ENCODE peak calls at places on chromosome 3, in seven cellular contexts. One of them, this sample, is unnamed.
A peak's percentile ranks its signal among the peaks of the same experiment; 100 is the strongest.

GRCh38 chr3:63967675-63968611 is 55.4 kb downstream of the PSMD6 start:
- DNase-seq in fibroblast of the aortic adventitia: peak; percentile 69
- DNase-seq in H9: no peak
- DNase-seq in kidney: no peak
- DNase-seq in A673: no peak
- DNase-seq in A549: no peak
- DNase-seq in natural killer cell: peak; percentile 39
- DNase-seq in this sample: no peak

GRCh38 chr3:125003369-125003853 is 52.4 kb downstream of the HEG1 start:
- DNase-seq in H9: no peak
- DNase-seq in A549: peak; percentile 10
- DNase-seq in kidney: no peak
- DNase-seq in fibroblast of the aortic adventitia: peak; percentile 78
- DNase-seq in A673: no peak
- DNase-seq in natural killer cell: no peak
- DNase-seq in this sample: no peak

GRCh38 chr3:179151474-179151873 is 3.3 kb downstream of the PIK3CA start:
- DNase-seq in A673: no peak
- DNase-seq in H9: no peak
- DNase-seq in kidney: no peak
- DNase-seq in fibroblast of the aortic adventitia: no peak
- DNase-seq in A549: no peak
- DNase-seq in natural killer cell: no peak
- DNase-seq in this sample: no peak

GRCh38 chr3:134711284-134711683 is 60.5 kb upstream of the KY start:
- DNase-seq in kidney: no peak
- DNase-seq in natural killer cell: no peak
- DNase-seq in H9: no peak
- DNase-seq in A673: peak; percentile 5
- DNase-seq in fibroblast of the aortic adventitia: no peak
- DNase-seq in A549: no peak
- DNase-seq in this sample: no peak

GRCh38 chr3:71305246-71306206 is 278.0 kb downstream of the FOXP1 start:
- DNase-seq in kidney: no peak
- DNase-seq in H9: peak; percentile 88
- DNase-seq in A549: no peak
- DNase-seq in A673: peak; percentile 37
- DNase-seq in natural killer cell: no peak
- DNase-seq in fibroblast of the aortic adventitia: peak; percentile 66
- DNase-seq in this sample: no peak

GRCh38 chr3:124084398-124084881 is 92.5 kb upstream of the ROPN1 start:
- DNase-seq in natural killer cell: no peak
- DNase-seq in A673: no peak
- DNase-seq in H9: no peak
- DNase-seq in fibroblast of the aortic adventitia: no peak
- DNase-seq in A549: no peak
- DNase-seq in kidney: no peak
- DNase-seq in this sample: no peak

GRCh38 chr3:187694801-187695200 is 7.6 kb downstream of the RTP2 start:
- DNase-seq in kidney: no peak
- DNase-seq in A549: no peak
- DNase-seq in A673: no peak
- DNase-seq in fibroblast of the aortic adventitia: peak; percentile 74
- DNase-seq in H9: no peak
- DNase-seq in natural killer cell: no peak
- DNase-seq in this sample: no peak

GRCh38 chr3:108103971-108104797 is 13.4 kb upstream of the CD47 start:
- DNase-seq in H9: no peak
- DNase-seq in A673: no peak
- DNase-seq in kidney: no peak
- DNase-seq in fibroblast of the aortic adventitia: peak; percentile 64
- DNase-seq in natural killer cell: no peak
- DNase-seq in A549: no peak
- DNase-seq in this sample: no peak

GRCh38 chr3:105997800-105998526 is 129.2 kb upstream of the CBLB start:
- DNase-seq in kidney: no peak
- DNase-seq in natural killer cell: no peak
- DNase-seq in A673: peak; percentile 31
- DNase-seq in A549: peak; percentile 83
- DNase-seq in fibroblast of the aortic adventitia: peak; percentile 96
- DNase-seq in H9: no peak
- DNase-seq in this sample: no peak

GRCh38 chr3:195556390-195556789 is 13.3 kb upstream of the PPP1R2 start:
- DNase-seq in kidney: no peak
- DNase-seq in fibroblast of the aortic adventitia: no peak
- DNase-seq in H9: peak; percentile 60
- DNase-seq in natural killer cell: no peak
- DNase-seq in A673: peak; percentile 53
- DNase-seq in A549: peak; percentile 54
- DNase-seq in this sample: no peak
- TF ChIP-seq CTCF in kidney: no peak
- TF ChIP-seq CTCF in fibroblast of the aortic adventitia: peak; percentile 24
- TF ChIP-seq CTCF in H9: peak; percentile 72
- TF ChIP-seq CTCF in natural killer cell: no peak
- TF ChIP-seq CTCF in A673: peak; percentile 69
- TF ChIP-seq CTCF in A549: peak; percentile 31
- TF ChIP-seq CTCF in this sample: peak; percentile 34

DNA sequence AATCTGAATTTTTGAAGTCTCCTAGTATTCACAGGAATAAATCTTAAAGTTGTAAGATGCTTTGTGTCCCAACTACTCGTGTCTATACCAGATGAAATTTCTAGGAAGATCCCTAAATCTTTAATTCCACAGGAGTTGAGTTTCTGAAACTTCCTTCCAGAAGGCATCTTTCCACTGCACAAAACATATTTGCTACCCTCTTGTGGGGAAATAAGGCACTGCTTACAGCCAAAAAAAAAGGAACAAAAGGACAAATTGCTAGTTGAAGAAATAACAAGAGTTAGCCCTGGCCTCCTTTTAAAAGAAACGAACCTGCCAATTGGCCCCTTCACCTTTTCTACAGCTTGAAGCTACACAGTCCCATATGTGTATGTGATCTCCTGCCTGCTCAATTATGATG is 54.0 kb downstream of the TAFA4 start:
- DNase-seq in H9: no peak
- DNase-seq in fibroblast of the aortic adventitia: peak; percentile 28
- DNase-seq in kidney: no peak
- DNase-seq in natural killer cell: no peak
- DNase-seq in A673: peak; percentile 3
- DNase-seq in A549: peak; percentile 4
- DNase-seq in this sample: no peak
- TF ChIP-seq CTCF in H9: peak; percentile 75
- TF ChIP-seq CTCF in fibroblast of the aortic adventitia: peak; percentile 78
- TF ChIP-seq CTCF in kidney: peak; percentile 42
- TF ChIP-seq CTCF in natural killer cell: no peak
- TF ChIP-seq CTCF in A673: peak; percentile 46
- TF ChIP-seq CTCF in A549: peak; percentile 30
- TF ChIP-seq CTCF in this sample: peak; percentile 84

GRCh38 chr3:168053115-168053514 is 42.6 kb downstream of the GOLIM4 start:
- DNase-seq in H9: no peak
- DNase-seq in A549: no peak
- DNase-seq in kidney: no peak
- DNase-seq in natural killer cell: no peak
- DNase-seq in fibroblast of the aortic adventitia: no peak
- DNase-seq in A673: no peak
- DNase-seq in this sample: no peak
- TF ChIP-seq CTCF in H9: peak; percentile 18
- TF ChIP-seq CTCF in A549: no peak
- TF ChIP-seq CTCF in kidney: peak; percentile 21
- TF ChIP-seq CTCF in natural killer cell: no peak
- TF ChIP-seq CTCF in fibroblast of the aortic adventitia: peak; percentile 48
- TF ChIP-seq CTCF in A673: peak; percentile 20
- TF ChIP-seq CTCF in this sample: no peak

GRCh38 chr3:30319713-30320112 is 286.7 kb upstream of the TGFBR2 start:
- DNase-seq in kidney: no peak
- DNase-seq in natural killer cell: no peak
- DNase-seq in A549: peak; percentile 71
- DNase-seq in fibroblast of the aortic adventitia: peak; percentile 46
- DNase-seq in H9: peak; percentile 56
- DNase-seq in A673: peak; percentile 60
- DNase-seq in this sample: no peak
- TF ChIP-seq CTCF in kidney: peak; percentile 54
- TF ChIP-seq CTCF in natural killer cell: peak; percentile 61
- TF ChIP-seq CTCF in A549: peak; percentile 11
- TF ChIP-seq CTCF in fibroblast of the aortic adventitia: peak; percentile 35
- TF ChIP-seq CTCF in H9: peak; percentile 59
- TF ChIP-seq CTCF in A673: peak; percentile 52
- TF ChIP-seq CTCF in this sample: peak; percentile 56

GRCh38 chr3:190266915-190267290 is 55.3 kb downstream of the CLDN1 start:
- DNase-seq in natural killer cell: no peak
- DNase-seq in A549: no peak
- DNase-seq in fibroblast of the aortic adventitia: peak; percentile 17
- DNase-seq in A673: no peak
- DNase-seq in kidney: no peak
- DNase-seq in H9: no peak
- DNase-seq in this sample: no peak

GRCh38 chr3:190265795-190266194 is 56.5 kb downstream of the CLDN1 start:
- DNase-seq in A673: no peak
- DNase-seq in H9: no peak
- DNase-seq in A549: no peak
- DNase-seq in natural killer cell: no peak
- DNase-seq in fibroblast of the aortic adventitia: peak; percentile 29
- DNase-seq in kidney: no peak
- DNase-seq in this sample: no peak

GRCh38 chr3:190265126-190265525 is 57.1 kb downstream of the CLDN1 start:
- DNase-seq in A673: no peak
- DNase-seq in A549: no peak
- DNase-seq in natural killer cell: no peak
- DNase-seq in kidney: no peak
- DNase-seq in H9: no peak
- DNase-seq in fibroblast of the aortic adventitia: peak; percentile 11
- DNase-seq in this sample: no peak

GRCh38 chr3:190269096-190269495 is 53.1 kb downstream of the CLDN1 start:
- DNase-seq in A549: no peak
- DNase-seq in H9: no peak
- DNase-seq in kidney: no peak
- DNase-seq in natural killer cell: no peak
- DNase-seq in fibroblast of the aortic adventitia: peak; percentile 61
- DNase-seq in A673: peak; percentile 32
- DNase-seq in this sample: no peak

GRCh38 chr3:190266265-190266914 is 55.9 kb downstream of the CLDN1 start:
- DNase-seq in kidney: no peak
- DNase-seq in A549: no peak
- DNase-seq in H9: no peak
- DNase-seq in fibroblast of the aortic adventitia: no peak
- DNase-seq in natural killer cell: no peak
- DNase-seq in A673: no peak
- DNase-seq in this sample: no peak
- TF ChIP-seq CTCF in kidney: no peak
- TF ChIP-seq CTCF in A549: no peak
- TF ChIP-seq CTCF in H9: no peak
- TF ChIP-seq CTCF in fibroblast of the aortic adventitia: no peak
- TF ChIP-seq CTCF in natural killer cell: no peak
- TF ChIP-seq CTCF in A673: no peak
- TF ChIP-seq CTCF in this sample: no peak

GRCh38 chr3:52150860-52151259 is 3.4 kb downstream of the POC1A start:
- DNase-seq in A673: no peak
- DNase-seq in natural killer cell: no peak
- DNase-seq in kidney: no peak
- DNase-seq in fibroblast of the aortic adventitia: no peak
- DNase-seq in H9: no peak
- DNase-seq in A549: no peak
- DNase-seq in this sample: no peak

GRCh38 chr3:52149726-52150125 is 4.5 kb downstream of the POC1A start:
- DNase-seq in fibroblast of the aortic adventitia: no peak
- DNase-seq in kidney: no peak
- DNase-seq in natural killer cell: no peak
- DNase-seq in A673: no peak
- DNase-seq in H9: no peak
- DNase-seq in A549: no peak
- DNase-seq in this sample: no peak

GRCh38 chr3:52149021-52149420 is 5.2 kb downstream of the POC1A start:
- DNase-seq in natural killer cell: no peak
- DNase-seq in A673: no peak
- DNase-seq in A549: no peak
- DNase-seq in fibroblast of the aortic adventitia: no peak
- DNase-seq in kidney: no peak
- DNase-seq in H9: no peak
- DNase-seq in this sample: no peak

GRCh38 chr3:52147804-52148203 is 6.4 kb downstream of the POC1A start:
- DNase-seq in kidney: no peak
- DNase-seq in fibroblast of the aortic adventitia: no peak
- DNase-seq in A549: no peak
- DNase-seq in natural killer cell: no peak
- DNase-seq in A673: no peak
- DNase-seq in H9: no peak
- DNase-seq in this sample: no peak

DNA sequence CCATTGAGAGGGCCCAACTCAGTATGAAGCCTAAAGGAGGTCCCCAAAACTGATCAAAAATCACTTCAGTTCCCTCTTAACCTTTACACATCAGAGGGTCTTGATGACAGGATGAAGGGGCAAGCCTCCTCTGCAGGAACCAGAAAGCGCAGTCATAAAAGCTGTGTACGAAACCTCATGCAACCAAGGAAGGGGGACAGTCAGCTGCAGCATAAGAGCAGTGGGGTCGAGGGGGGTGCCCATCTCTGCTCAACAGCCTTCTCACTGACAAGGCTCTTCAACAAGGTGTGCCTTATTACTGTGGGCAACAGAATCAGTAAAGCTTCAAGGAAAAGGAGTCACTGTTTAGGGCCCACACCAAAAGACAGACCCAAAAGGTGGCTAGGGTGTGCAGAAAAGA is 3.9 kb downstream of the POC1A start:
- DNase-seq in fibroblast of the aortic adventitia: no peak
- DNase-seq in kidney: no peak
- DNase-seq in natural killer cell: no peak
- DNase-seq in H9: no peak
- DNase-seq in A673: no peak
- DNase-seq in A549: no peak
- DNase-seq in this sample: no peak
- TF ChIP-seq CTCF in fibroblast of the aortic adventitia: no peak
- TF ChIP-seq CTCF in kidney: no peak
- TF ChIP-seq CTCF in natural killer cell: no peak
- TF ChIP-seq CTCF in H9: no peak
- TF ChIP-seq CTCF in A673: no peak
- TF ChIP-seq CTCF in A549: no peak
- TF ChIP-seq CTCF in this sample: no peak

GRCh38 chr3:157351981-157352380 is 84.7 kb upstream of the PTX3 start:
- DNase-seq in kidney: no peak
- DNase-seq in fibroblast of the aortic adventitia: no peak
- DNase-seq in A673: no peak
- DNase-seq in natural killer cell: no peak
- DNase-seq in H9: no peak
- DNase-seq in A549: no peak
- DNase-seq in this sample: no peak

GRCh38 chr3:157353657-157354056 is 83.0 kb upstream of the PTX3 start:
- DNase-seq in A673: no peak
- DNase-seq in natural killer cell: no peak
- DNase-seq in fibroblast of the aortic adventitia: no peak
- DNase-seq in kidney: no peak
- DNase-seq in H9: no peak
- DNase-seq in A549: no peak
- DNase-seq in this sample: no peak

GRCh38 chr3:157347577-157348303 is 88.9 kb upstream of the PTX3 start:
- DNase-seq in A673: no peak
- DNase-seq in A549: no peak
- DNase-seq in natural killer cell: no peak
- DNase-seq in H9: peak; percentile 89
- DNase-seq in fibroblast of the aortic adventitia: no peak
- DNase-seq in kidney: no peak
- DNase-seq in this sample: no peak
- TF ChIP-seq CTCF in A673: peak; percentile 41
- TF ChIP-seq CTCF in A549: no peak
- TF ChIP-seq CTCF in natural killer cell: no peak
- TF ChIP-seq CTCF in H9: peak; percentile 93
- TF ChIP-seq CTCF in fibroblast of the aortic adventitia: peak; percentile 32
- TF ChIP-seq CTCF in kidney: no peak
- TF ChIP-seq CTCF in this sample: peak; percentile 62

This sample was measured in type B pancreatic cell.